ENCODE peak calls at places on chromosomes 13 and 19, in five cellular contexts. Y, Q, R, K and L are unnamed samples.

GRCh38 chr13:34078334-34078999 is 260.5 kb downstream of the RFC3 start:
- DNase-seq in Q (no peak), R (no peak), K (no peak), Y (no peak), L (no peak)

GRCh38 chr19:7010722-7011593 is 10.3 kb downstream of the MBD3L2B start:
- DNase-seq in R (no peak), K (no peak), Q (no peak), Y (no peak), L (no peak)

GRCh38 chr13:42633495-42633894 is 59.5 kb downstream of the TNFSF11 start:
- DNase-seq in K (no peak), R (no peak), Y (no peak), Q (no peak), L (no peak)

GRCh38 chr13:82933986-82934385 is 948.3 kb downstream of the SLITRK1 start:
- DNase-seq in Q (no peak), Y (no peak), R (no peak), K (no peak), L (no peak)

GRCh38 chr19:32407004-32407992 is 1.7 kb downstream of the DPY19L3 start:
- DNase-seq in K (no peak), Q (peak; percentile 3), R (no peak), Y (no peak), L (peak; percentile 63)

GRCh38 chr19:56253737-56254136 is 18.8 kb upstream of the EDDM13 start:
- DNase-seq in Q (peak; percentile 32), K (no peak), R (no peak), Y (no peak), L (no peak)

GRCh38 chr13:48110930-48111721 is 16.2 kb upstream of the MED4 start:
- DNase-seq in Y (no peak), R (no peak), Q (no peak), K (no peak), L (no peak)

GRCh38 chr13:19606152-19606551 is 27.3 kb upstream of the MPHOSPH8 start:
- DNase-seq in Y (no peak), R (no peak), Q (no peak), K (no peak), L (no peak)

GRCh38 chr19:38079926-38080380 is 144.1 kb downstream of the DPF1 start:
- DNase-seq in R (no peak), K (no peak), Q (peak; percentile 40), Y (peak; percentile 47), L (no peak)

GRCh38 chr13:107421951-107422350 is 793.4 kb downstream of the LIG4 start:
- DNase-seq in R (no peak), Y (no peak), Q (no peak), K (no peak), L (no peak)

GRCh38 chr19:54616840-54617560 is 13.3 kb upstream of the LILRB1 start:
- DNase-seq in Q (no peak), R (no peak), K (no peak), Y (no peak), L (no peak)

GRCh38 chr13:52411629-52412028 is 5.7 kb upstream of the THSD1 start:
- DNase-seq in Y (no peak), Q (no peak), R (no peak), K (no peak), L (no peak)

GRCh38 chr19:325937-326565 is 18.5 kb downstream of the MIER2 start:
- DNase-seq in K (no peak), Q (no peak), R (no peak), Y (no peak), L (no peak)

GRCh38 chr19:17680235-17680722 is 7.9 kb downstream of the UNC13A start:
- DNase-seq in R (peak; percentile 41), Q (no peak), K (no peak), Y (no peak), L (peak; percentile 37)

GRCh38 chr13:99366075-99366987 is 59.1 kb upstream of the GPR183 start:
- DNase-seq in Y (no peak), Q (no peak), R (no peak), K (no peak), L (no peak)

GRCh38 chr13:51832471-51833152 is 12.4 kb downstream of the TMEM272 start:
- DNase-seq in Q (no peak), K (no peak), R (peak; percentile 17), Y (no peak), L (no peak)

GRCh38 chr19:29565171-29565570 is 39.4 kb downstream of the VSTM2B start:
- DNase-seq in K (no peak), Y (no peak), R (no peak), Q (no peak), L (no peak)

GRCh38 chr13:89514534-89515312 is 1832.8 kb upstream of the MIR17HG start:
- DNase-seq in Q (no peak), R (peak; percentile 40), K (no peak), Y (no peak), L (no peak)

GRCh38 chr13:84366484-84366883 is 484.2 kb upstream of the SLITRK1 start:
- DNase-seq in Y (no peak), R (no peak), K (no peak), Q (no peak), L (no peak)

GRCh38 chr19:45440873-45441654 is 17.3 kb upstream of the ERCC1 start:
- DNase-seq in K (no peak), R (no peak), Q (no peak), Y (no peak), L (no peak)

GRCh38 chr13:76884167-76884566 is 2.0 kb downstream of the KCTD12 start:
- DNase-seq in Y (no peak), R (peak; percentile 26), Q (no peak), K (no peak), L (peak; percentile 56)